ENCODE peak calls at places on chromosomes 16 and 17, in four cellular contexts. F is H1, N is HepG2, R is GM12878. G is an unnamed sample.

GRCh38 chr16:80580109-80580832 is 39.5 kb downstream of the DYNLRB2 start:
- DNase-seq in F (no peak), R (peak; percentile 89), N (no peak), G (no peak)

GRCh38 chr16:11410382-11411058 is 65.3 kb downstream of the RMI2 start:
- DNase-seq in F (no peak), R (no peak), N (no peak), G (no peak)

GRCh38 chr16:9348912-9349311 is 257.5 kb downstream of the HAPSTR1 start:
- DNase-seq in N (no peak), F (no peak), R (no peak), G (no peak)

GRCh38 chr16:86517033-86517432 is 6.7 kb downstream of the FOXF1 start:
- DNase-seq in R (no peak), F (no peak), N (no peak), G (no peak)

GRCh38 chr17:66235377-66235994 is 6.3 kb upstream of the APOH start:
- DNase-seq in F (no peak), N (peak; percentile 86), R (no peak), G (no peak)

GRCh38 chr17:78958556-78959191 is 21.0 kb downstream of the LGALS3BP start:
- DNase-seq in R (no peak), F (no peak), N (no peak), G (no peak)

GRCh38 chr17:20852541-20853370 is 190.1 kb downstream of the USP22 start:
- DNase-seq in R (no peak), F (peak; percentile 73), N (no peak), G (peak; percentile 27)

GRCh38 chr16:87724490-87725291 is 41.1 kb downstream of the KLHDC4 start:
- DNase-seq in N (no peak), F (no peak), R (peak; percentile 25), G (no peak)

GRCh38 chr16:67456383-67457140 is 24.4 kb downstream of the ATP6V0D1 start:
- DNase-seq in N (no peak), R (no peak), F (no peak), G (no peak)

GRCh38 chr16:88703486-88704309 is 2.5 kb downstream of the RNF166 start:
- DNase-seq in F (no peak), N (no peak), R (no peak), G (no peak)

GRCh38 chr16:67441289-67441753 is 10.4 kb downstream of the HSD11B2 start:
- DNase-seq in F (no peak), N (no peak), R (no peak), G (no peak)

GRCh38 chr16:17199135-17199534 is 271.6 kb downstream of the XYLT1 start:
- DNase-seq in F (no peak), R (no peak), N (no peak), G (no peak)

GRCh38 chr17:69539274-69539673 is 124.8 kb downstream of the MAP2K6 start:
- DNase-seq in R (no peak), N (no peak), F (no peak), G (no peak)

GRCh38 chr17:37478187-37478586 is 11.5 kb upstream of the DUSP14 start:
- DNase-seq in R (no peak), N (no peak), F (no peak), G (no peak)

GRCh38 chr17:39073916-39074315 is 77.5 kb downstream of the PLXDC1 start:
- DNase-seq in F (no peak), N (no peak), R (no peak), G (no peak)

GRCh38 chr17:16652847-16653366 is 743 bp downstream of the ZNF624 start:
- DNase-seq in N (no peak), F (no peak), R (no peak), G (no peak)

GRCh38 chr16:50304467-50305440 is 38.4 kb downstream of the ADCY7 start:
- DNase-seq in F (peak; percentile 44), N (no peak), R (no peak), G (no peak)

GRCh38 chr16:89282523-89282922 is 65.0 kb downstream of the ZNF778 start:
- DNase-seq in F (no peak), N (no peak), R (no peak), G (no peak)

GRCh38 chr17:45160505-45161287 is 979 bp upstream of the HEXIM2 start:
- DNase-seq in F (peak; percentile 88), R (no peak), N (peak; percentile 90), G (no peak)

GRCh38 chr17:76961869-76962268 is 93.7 kb downstream of the MGAT5B start:
- DNase-seq in N (no peak), R (no peak), F (no peak), G (no peak)

GRCh38 chr17:76166906-76167305 is 25.9 kb upstream of the FOXJ1 start:
- DNase-seq in N (no peak), F (no peak), R (no peak), G (no peak)

GRCh38 chr17:6567528-6568185 is 11.3 kb upstream of the PITPNM3 start:
- DNase-seq in N (no peak), R (no peak), F (peak; percentile 57), G (no peak)

GRCh38 chr16:81335669-81336068 is 20.9 kb downstream of the GAN start:
- DNase-seq in F (no peak), N (no peak), R (no peak), G (no peak)

GRCh38 chr17:50675627-50676026 is 32.1 kb downstream of the ANKRD40 start:
- DNase-seq in F (no peak), R (no peak), N (no peak), G (no peak)

DNA sequence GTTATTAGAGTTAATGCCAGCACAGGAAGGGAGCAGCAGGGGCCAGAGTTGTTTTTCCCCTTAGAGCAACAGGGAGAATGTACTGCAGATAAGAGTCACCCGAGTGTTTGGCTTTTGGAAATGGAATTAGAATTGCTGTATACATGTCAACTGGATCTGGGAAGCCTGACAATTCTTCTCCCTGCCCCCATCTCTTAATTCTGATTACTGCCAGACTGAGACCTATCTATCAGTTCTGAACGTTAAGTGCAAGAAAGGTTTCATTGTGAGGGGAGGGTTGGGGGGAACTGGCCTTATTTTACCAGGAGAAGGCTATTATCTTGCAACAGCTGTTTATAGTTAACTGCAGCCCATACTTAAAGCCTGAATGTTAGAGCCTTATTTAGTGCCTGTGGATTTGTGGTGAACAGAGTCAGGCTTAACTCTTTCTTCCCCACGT is 424.5 kb upstream of the CDH11 start:
- DNase-seq in R (no peak), N (no peak), F (no peak), G (no peak)
- H3K9ac ChIP-seq in R (no peak overlapping the region), N (no peak overlapping the region), F (no peak overlapping the region), G (no peak overlapping the region)

GRCh38 chr17:10558049-10558448 is 8.6 kb upstream of the MYH2 start:
- DNase-seq in R (no peak), F (no peak), N (no peak), G (no peak)
- TF ChIP-seq SUZ12 in R (no peak), F (no peak), N (no peak), G (no peak)

DNA sequence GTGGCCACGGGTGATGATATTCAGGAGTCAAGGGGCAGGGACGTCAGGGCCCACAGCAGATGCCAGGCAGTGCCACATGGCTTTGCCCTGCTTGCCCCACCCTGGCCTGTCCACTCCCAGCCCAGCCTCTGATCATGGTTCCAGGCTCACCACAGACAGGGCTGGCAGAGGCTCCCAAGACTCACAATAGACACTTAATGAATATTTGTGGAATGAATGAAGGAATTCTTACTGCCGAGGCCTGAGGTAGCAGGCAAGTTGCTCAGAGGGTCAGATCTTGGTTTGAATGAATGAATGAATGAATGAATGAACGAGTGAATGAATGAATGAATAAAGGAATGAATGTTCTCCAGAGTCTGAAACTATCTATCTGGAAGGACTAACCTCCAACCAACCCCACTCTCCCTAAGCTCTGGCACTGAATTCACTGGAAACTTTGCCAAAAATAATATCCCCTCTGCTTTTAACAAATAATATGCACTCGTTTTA is 60.9 kb downstream of the RAI1 start:
- DNase-seq in F (no peak), R (no peak), N (no peak), G (no peak)
- TF ChIP-seq YY1 in F (no peak), R (no peak), N (no peak), G (no peak)

DNA sequence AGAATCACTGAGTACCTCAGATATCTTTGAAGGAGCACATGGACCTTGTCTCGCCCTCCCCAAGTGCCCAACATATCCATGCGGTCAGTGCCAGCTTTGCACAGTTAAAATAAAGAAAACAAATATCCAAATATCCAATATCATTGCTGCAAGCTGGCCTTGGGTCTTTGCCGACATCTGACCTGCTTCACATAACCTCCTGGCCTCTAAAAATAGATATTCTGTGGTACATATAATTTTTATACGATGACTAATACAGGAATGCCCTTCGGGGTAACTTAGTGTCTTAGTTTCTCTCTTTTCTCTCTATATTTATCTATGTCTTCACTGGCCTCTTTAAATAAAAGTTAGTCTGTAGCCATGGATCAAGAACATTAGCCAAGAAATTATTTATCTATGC is 67.8 kb downstream of the MAF start:
- DNase-seq in F (no peak), R (no peak), N (no peak), G (no peak)
- H3K9ac ChIP-seq in F (no peak overlapping the region), R (no peak overlapping the region), N (no peak overlapping the region), G (no peak overlapping the region)

GRCh38 chr17:35021520-35022380 is 41.4 kb downstream of the LIG3 start:
- DNase-seq in F (no peak), R (no peak), N (no peak), G (no peak)

GRCh38 chr17:35025541-35025940 is 38.0 kb downstream of the RFFL start:
- DNase-seq in R (no peak), F (no peak), N (no peak), G (no peak)

GRCh38 chr17:35023538-35023937 is 40.0 kb downstream of the RFFL start:
- DNase-seq in R (no peak), N (no peak), F (no peak), G (no peak)

GRCh38 chr17:35019386-35020179 is 39.3 kb downstream of the LIG3 start:
- DNase-seq in R (no peak), N (no peak), F (no peak), G (no peak)

DNA sequence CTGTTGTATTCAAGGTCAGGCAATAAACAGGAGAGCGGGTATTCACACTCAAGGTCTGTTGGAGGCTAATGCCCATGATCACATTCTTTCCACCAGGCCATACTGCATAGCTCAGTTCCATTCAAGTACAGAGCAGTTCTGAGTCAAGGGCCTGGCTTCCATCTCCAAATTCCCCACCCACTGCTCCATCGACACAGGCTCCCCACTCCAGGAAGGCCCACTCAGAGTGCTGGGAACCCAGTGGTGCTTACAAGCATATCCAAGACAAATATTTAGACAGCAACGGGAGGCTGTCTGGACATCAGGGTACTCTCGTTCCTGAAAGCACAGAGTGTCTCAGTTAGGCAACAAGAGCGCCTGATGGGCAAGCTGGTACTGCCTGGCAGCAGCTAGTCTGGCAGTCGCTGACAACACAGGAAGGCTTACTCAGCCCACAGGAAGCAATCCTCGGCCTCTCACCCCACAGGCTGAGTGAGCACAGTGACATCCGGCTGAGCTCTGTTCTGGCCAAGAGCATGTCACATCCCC is 40.9 kb downstream of the RFFL start:
- DNase-seq in N (peak; percentile 24), F (no peak), R (no peak), G (no peak)
- TF ChIP-seq SUZ12 in N (no peak), F (no peak), R (no peak), G (no peak)

GRCh38 chr16:77387075-77387474 is 47.8 kb downstream of the ADAMTS18 start:
- DNase-seq in N (no peak), R (no peak), F (no peak), G (no peak)

GRCh38 chr16:77383606-77384187 is 51.1 kb downstream of the ADAMTS18 start:
- DNase-seq in R (no peak), N (peak; percentile 74), F (no peak), G (no peak)

GRCh38 chr16:77385481-77385880 is 49.4 kb downstream of the ADAMTS18 start:
- DNase-seq in N (no peak), F (no peak), R (no peak), G (no peak)

GRCh38 chr16:77387810-77388209 is 47.0 kb downstream of the ADAMTS18 start:
- DNase-seq in F (no peak), R (no peak), N (no peak), G (no peak)
- TF ChIP-seq YY1 in F (no peak), R (no peak), N (no peak), G (no peak)

G was measured in NT2/D1.